ENCODE peak calls at places on chromosomes 16 and 17, in seven cellular contexts. S is fibroblast of lung, A is HepG2, V is AG10803, Q is SK-N-SH, J is endothelial cell, D is hepatocyte. F is an unnamed sample.

GRCh38 chr17:1039511-1040215 is 42.7 kb downstream of the TIMM22 start:
- DNase-seq in S (no peak), J (peak), D (no peak), V (no peak), Q (no peak), A (no peak), F (no peak)

GRCh38 chr17:73394523-73395450 is 83.0 kb upstream of the CDC42EP4 start:
- DNase-seq in V (no peak), J (no peak), S (no peak), Q (no peak), D (no peak), A (no peak), F (no peak)

GRCh38 chr17:45063198-45063597 is 2.1 kb downstream of the NMT1 start:
- DNase-seq in Q (no peak), A (no peak), D (no peak), S (no peak), V (no peak), J (no peak), F (no peak)

GRCh38 chr17:16215002-16215272 is 397 bp downstream of the NCOR1 start:
- DNase-seq in S (no peak), D (peak), J (peak), V (peak), Q (peak), A (peak), F (peak)

GRCh38 chr16:85569615-85570212 is 43.4 kb upstream of the GSE1 start:
- DNase-seq in Q (peak), V (peak), D (no peak), A (no peak), J (no peak), S (peak), F (no peak)

GRCh38 chr17:62017496-62017895 is 47.6 kb downstream of the MED13 start:
- DNase-seq in J (no peak), Q (no peak), A (no peak), V (peak), D (no peak), S (peak), F (no peak)

GRCh38 chr17:36859701-36860100 is 77.6 kb upstream of the LHX1 start:
- DNase-seq in V (no peak), A (no peak), J (no peak), Q (no peak), D (no peak), S (no peak), F (no peak)

GRCh38 chr16:17343028-17343427 is 127.7 kb downstream of the XYLT1 start:
- DNase-seq in D (no peak), S (no peak), A (no peak), Q (no peak), V (no peak), J (no peak), F (no peak)

GRCh38 chr16:72198021-72198420 is 26.1 kb upstream of the PMFBP1 start:
- DNase-seq in S (peak), A (no peak), V (peak), Q (peak), J (no peak), D (peak), F (no peak)

GRCh38 chr17:335691-336090 is 16.9 kb downstream of the RPH3AL start:
- DNase-seq in D (no peak), J (no peak), V (no peak), A (no peak), S (no peak), Q (no peak), F (no peak)

GRCh38 chr16:20243731-20244281 is 83.5 kb downstream of the GP2 start:
- DNase-seq in V (no peak), A (no peak), D (no peak), S (no peak), Q (no peak), J (no peak), F (no peak)

GRCh38 chr17:80804466-80804865 is 187.2 kb upstream of the CHMP6 start:
- DNase-seq in J (no peak), D (no peak), Q (no peak), A (no peak), S (no peak), V (no peak), F (no peak)

GRCh38 chr17:62787358-62787757 is 20.8 kb downstream of the MARCHF10 start:
- DNase-seq in S (no peak), D (no peak), A (no peak), J (no peak), V (no peak), Q (no peak), F (no peak)

GRCh38 chr17:73419896-73420295 is 108.1 kb upstream of the CDC42EP4 start:
- DNase-seq in S (peak), A (no peak), Q (no peak), J (no peak), D (no peak), V (no peak), F (no peak)

GRCh38 chr16:80263848-80264694 is 276.7 kb upstream of the DYNLRB2 start:
- DNase-seq in V (no peak), A (peak), D (no peak), J (no peak), Q (no peak), S (no peak), F (no peak)

GRCh38 chr16:81453091-81453728 is 8.6 kb downstream of the CMIP start:
- DNase-seq in S (no peak), V (no peak), J (no peak), Q (no peak), A (no peak), D (no peak), F (no peak)

GRCh38 chr16:5502467-5502869 is 404.9 kb upstream of the EEF2KMT start:
- DNase-seq in A (peak), S (no peak), V (no peak), D (peak), J (peak), Q (peak), F (peak)

GRCh38 chr16:70380205-70380918 is 33.7 kb downstream of the DDX19A start:
- DNase-seq in V (peak), J (peak), A (peak), Q (peak), S (peak), D (peak), F (peak)

GRCh38 chr16:81645303-81645702 is 133.8 kb upstream of the PLCG2 start:
- DNase-seq in J (no peak), S (peak), D (peak), V (peak), A (no peak), Q (peak), F (no peak)

GRCh38 chr17:42924891-42925290 is 24.3 kb downstream of the G6PC1 start:
- DNase-seq in Q (no peak), S (no peak), D (no peak), J (no peak), V (no peak), A (no peak), F (no peak)

GRCh38 chr16:89770367-89770766 is 46.1 kb downstream of the FANCA start:
- DNase-seq in Q (no peak), J (no peak), A (no peak), S (no peak), V (no peak), D (no peak), F (no peak)

GRCh38 chr17:13557077-13557476 is 44.7 kb downstream of the HS3ST3A1 start:
- DNase-seq in J (no peak), S (peak), Q (no peak), A (no peak), V (peak), D (no peak), F (no peak)

GRCh38 chr17:48262982-48263586 is 155.5 kb downstream of the SNX11 start:
- DNase-seq in V (peak), J (no peak), D (no peak), A (no peak), S (peak), Q (no peak), F (no peak)

GRCh38 chr16:86355538-86355937 is 154.8 kb upstream of the FOXF1 start:
- DNase-seq in J (no peak), S (peak), V (peak), Q (no peak), A (no peak), D (no peak), F (no peak)

GRCh38 chr16:12188674-12189249 is 212.2 kb downstream of the SNX29 start:
- DNase-seq in S (no peak), V (peak), J (no peak), D (no peak), Q (no peak), A (no peak), F (peak)

GRCh38 chr16:30348929-30349328 is 6.2 kb downstream of the CD2BP2 start:
- DNase-seq in V (no peak), Q (no peak), A (no peak), J (no peak), S (no peak), D (no peak), F (no peak)

GRCh38 chr17:74981979-74982662 is 5.3 kb upstream of the CDR2L start:
- DNase-seq in S (peak), A (peak), D (peak), Q (peak), J (peak), V (peak), F (peak)

GRCh38 chr17:20116683-20117309 is 107.6 kb downstream of the SPECC1 start:
- DNase-seq in D (peak), S (peak), J (peak), A (peak), Q (peak), V (peak), F (peak)

GRCh38 chr17:29840884-29841283 is 89.1 kb downstream of the SSH2 start:
- DNase-seq in D (no peak), A (no peak), Q (no peak), V (no peak), J (no peak), S (no peak), F (no peak)

GRCh38 chr17:9211133-9211765 is 189.9 kb downstream of the NTN1 start:
- DNase-seq in A (no peak), S (no peak), V (no peak), J (no peak), Q (no peak), D (no peak), F (no peak)

GRCh38 chr17:9209347-9209746 is 188.0 kb downstream of the NTN1 start:
- DNase-seq in A (no peak), J (no peak), Q (no peak), V (no peak), D (no peak), S (no peak), F (no peak)

GRCh38 chr17:9208381-9208780 is 187.1 kb downstream of the NTN1 start:
- DNase-seq in Q (no peak), A (no peak), S (no peak), J (no peak), V (no peak), D (no peak), F (no peak)

GRCh38 chr17:9212376-9213310 is 191.3 kb downstream of the NTN1 start:
- DNase-seq in Q (no peak), A (no peak), D (no peak), J (no peak), S (no peak), V (no peak), F (no peak)

GRCh38 chr17:9209781-9210370 is 188.6 kb downstream of the NTN1 start:
- DNase-seq in J (no peak), A (no peak), D (no peak), S (no peak), V (no peak), Q (no peak), F (no peak)
- TF ChIP-seq CTCF in J (no peak), A (no peak), D (no peak), S (no peak), V (no peak), Q (no peak), F (no peak)

GRCh38 chr17:50290074-50290702 is 15.9 kb downstream of the TMEM92 start:
- DNase-seq in Q (no peak), D (peak), V (peak), A (no peak), S (peak), J (no peak), F (peak)
- TF ChIP-seq CTCF in Q (no peak), D (no peak), V (no peak), A (no peak), S (no peak), J (no peak), F (no peak)

GRCh38 chr16:54062361-54063346 is 223.9 kb downstream of the IRX3 start:
- DNase-seq in J (no peak), D (no peak), A (no peak), S (peak), V (no peak), Q (no peak), F (no peak)
- TF ChIP-seq CTCF in J (no peak), D (no peak), A (peak), S (no peak), V (no peak), Q (no peak), F (peak)

DNA sequence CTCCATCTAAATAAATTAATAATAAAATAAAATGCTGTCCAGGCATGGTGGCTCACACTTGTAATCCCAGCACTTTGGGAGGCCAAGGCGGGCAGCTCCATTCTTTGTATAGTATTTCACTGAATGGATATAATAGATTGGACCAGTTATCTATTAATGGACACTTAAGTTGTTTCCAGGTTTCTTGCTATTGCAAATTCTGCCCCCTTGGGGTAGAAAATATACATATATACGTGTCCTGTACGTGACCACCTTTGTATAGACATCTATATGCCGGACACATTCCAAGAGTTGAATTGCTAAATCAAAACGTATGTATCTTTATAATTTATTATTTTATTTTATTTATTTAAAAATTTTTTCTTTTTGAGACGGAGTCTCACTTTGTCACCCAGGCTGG is 3.9 kb upstream of the EXOC7 start:
- DNase-seq in D (no peak), J (no peak), A (peak), S (peak), Q (peak), V (no peak), F (no peak)
- TF ChIP-seq CTCF in D (peak), J (no peak), A (peak), S (no peak), Q (peak), V (peak), F (no peak)

F was measured in Calu3.